ENCODE peak calls at places on chromosomes 13 and 19, in seven cellular contexts. E is hepatic stellate cell; Q is KG1; V is osteocyte; S is AG04450; R is cardiac muscle cell; N is activated CD4-positive, CD25-positive, alpha-beta regulatory T cell. L is an unnamed sample.

GRCh38 chr13:109785141-109785891 is 1.1 kb downstream of the IRS2 start:
- DNase-seq in E (peak), Q (no peak), V (no peak), S (no peak), R (peak), N (peak), L (no peak)

GRCh38 chr19:4495471-4495870 is 22.8 kb downstream of the PLIN4 start:
- DNase-seq in E (no peak), Q (no peak), V (no peak), S (no peak), R (no peak), N (no peak), L (no peak)

GRCh38 chr19:38744298-38744681 is at the start of gene CAPN12:
- DNase-seq in E (no peak), Q (no peak), V (no peak), S (no peak), R (no peak), N (no peak), L (no peak)

GRCh38 chr13:113410472-113411201 is 42.7 kb downstream of the ADPRHL1 start:
- DNase-seq in E (peak), Q (no peak), V (no peak), S (peak), R (no peak), N (no peak), L (peak)

GRCh38 chr19:55088543-55089265 is 13.0 kb downstream of the EPS8L1 start:
- DNase-seq in E (peak), Q (peak), V (peak), S (peak), R (peak), N (peak), L (no peak)

GRCh38 chr13:63112799-63113395 is 1697.2 kb upstream of the PCDH20 start:
- DNase-seq in E (no peak), Q (no peak), V (no peak), S (no peak), R (no peak), N (no peak), L (no peak)

GRCh38 chr19:41218615-41219507 is at the start of gene AXL:
- DNase-seq in E (peak), Q (no peak), V (peak), S (no peak), R (peak), N (no peak), L (peak)

GRCh38 chr19:1258707-1259205 is 10.4 kb downstream of the MIDN start:
- DNase-seq in E (no peak), Q (no peak), V (no peak), S (no peak), R (no peak), N (no peak), L (no peak)

GRCh38 chr19:53466726-53467125 is 807 bp upstream of the ZNF813 start:
- DNase-seq in E (no peak), Q (no peak), V (no peak), S (no peak), R (no peak), N (no peak), L (no peak)

GRCh38 chr19:35587326-35587725 is 1.4 kb downstream of the PMIS2 start:
- DNase-seq in E (no peak), Q (no peak), V (no peak), S (no peak), R (peak), N (no peak), L (no peak)

GRCh38 chr19:3119782-3120380 is 16.0 kb upstream of the GNA15 start:
- DNase-seq in E (no peak), Q (no peak), V (no peak), S (no peak), R (no peak), N (no peak), L (no peak)

GRCh38 chr19:29547981-29548380 is 22.2 kb downstream of the VSTM2B start:
- DNase-seq in E (no peak), Q (no peak), V (no peak), S (no peak), R (no peak), N (no peak), L (no peak)

GRCh38 chr19:5534787-5535586 is 32.8 kb downstream of the TINCR start:
- DNase-seq in E (no peak), Q (no peak), V (no peak), S (no peak), R (no peak), N (no peak), L (no peak)

GRCh38 chr13:70729369-70729768 is 621.1 kb upstream of the KLHL1 start:
- DNase-seq in E (no peak), Q (no peak), V (no peak), S (no peak), R (no peak), N (no peak), L (no peak)

GRCh38 chr13:61170791-61171330 is 244.8 kb downstream of the PCDH20 start:
- DNase-seq in E (no peak), Q (no peak), V (no peak), S (no peak), R (no peak), N (no peak), L (no peak)

GRCh38 chr19:3669616-3670257 is 30.5 kb downstream of the PIP5K1C start:
- DNase-seq in E (no peak), Q (no peak), V (no peak), S (no peak), R (no peak), N (no peak), L (no peak)

GRCh38 chr13:49560270-49561063 is 24.9 kb downstream of the RCBTB1 start:
- DNase-seq in E (peak), Q (no peak), V (no peak), S (peak), R (peak), N (no peak), L (no peak)

GRCh38 chr13:37615271-37615670 is 16.7 kb upstream of the POSTN start:
- DNase-seq in E (no peak), Q (no peak), V (no peak), S (no peak), R (no peak), N (no peak), L (no peak)

GRCh38 chr13:88857256-88857655 is 1186.1 kb downstream of the SLITRK5 start:
- DNase-seq in E (no peak), Q (no peak), V (no peak), S (no peak), R (no peak), N (no peak), L (no peak)

GRCh38 chr13:37491661-37492060 is 106.9 kb downstream of the POSTN start:
- DNase-seq in E (no peak), Q (no peak), V (no peak), S (no peak), R (no peak), N (no peak), L (no peak)

L was measured in AG04449.